ENCODE peak calls at places on chromosomes 6 and 20, in ten cellular contexts. V, E, N, R, H, Y, A, O, J and Z are unnamed samples.

GRCh38 chr6:168155193-168155592 is 76.2 kb upstream of the FRMD1 start:
- DNase-seq in V (no peak), E (no peak), N (no peak), R (no peak), H (no peak), Y (peak), A (no peak), O (no peak), J (no peak), Z (peak)

GRCh38 chr6:98014791-98015201 is 731.8 kb upstream of the MMS22L start:
- DNase-seq in V (no peak), E (no peak), N (no peak), R (no peak), H (no peak), Y (no peak), A (no peak), O (no peak), J (no peak), Z (no peak)

GRCh38 chr6:158361961-158362634 is 49.8 kb downstream of the TULP4 start:
- DNase-seq in V (no peak), E (no peak), N (no peak), R (no peak), H (no peak), Y (no peak), A (no peak), O (no peak), J (no peak), Z (no peak)

GRCh38 chr20:54389872-54390271 is 85.5 kb upstream of the DOK5 start:
- DNase-seq in V (no peak), E (no peak), N (no peak), R (no peak), H (no peak), Y (no peak), A (no peak), O (no peak), J (no peak), Z (no peak)

GRCh38 chr6:71473908-71474307 is 185.3 kb downstream of the OGFRL1 start:
- DNase-seq in V (peak), E (no peak), N (peak), R (no peak), H (no peak), Y (no peak), A (no peak), O (no peak), J (peak), Z (peak)

GRCh38 chr6:21915707-21916399 is 322.3 kb downstream of the SOX4 start:
- DNase-seq in V (no peak), E (no peak), N (no peak), R (no peak), H (no peak), Y (no peak), A (no peak), O (peak), J (no peak), Z (no peak)

GRCh38 chr20:11454966-11455799 is 462.5 kb upstream of the BTBD3 start:
- DNase-seq in V (no peak), E (no peak), N (peak), R (no peak), H (no peak), Y (no peak), A (no peak), O (peak), J (no peak), Z (peak)

GRCh38 chr6:70210462-70210861 is 92.4 kb downstream of the COL9A1 start:
- DNase-seq in V (no peak), E (peak), N (no peak), R (no peak), H (no peak), Y (no peak), A (peak), O (no peak), J (no peak), Z (no peak)

GRCh38 chr6:152164957-152165356 is 357.5 kb downstream of the ESR1 start:
- DNase-seq in V (no peak), E (no peak), N (no peak), R (no peak), H (no peak), Y (no peak), A (no peak), O (no peak), J (no peak), Z (no peak)

GRCh38 chr20:61957961-61958715 is 107.5 kb downstream of the TAF4 start:
- DNase-seq in V (no peak), E (no peak), N (no peak), R (no peak), H (no peak), Y (no peak), A (no peak), O (no peak), J (no peak), Z (no peak)

GRCh38 chr6:158175111-158175510 is 7.0 kb downstream of the GTF2H5 start:
- DNase-seq in V (no peak), E (no peak), N (no peak), R (no peak), H (no peak), Y (no peak), A (no peak), O (no peak), J (no peak), Z (no peak)

GRCh38 chr20:34215711-34216381 is 25.4 kb upstream of the ASIP start:
- DNase-seq in V (peak), E (peak), N (peak), R (peak), H (peak), Y (peak), A (peak), O (peak), J (peak), Z (no peak)

GRCh38 chr6:108250240-108250866 is 10.5 kb downstream of the SNX3 start:
- DNase-seq in V (no peak), E (no peak), N (no peak), R (peak), H (no peak), Y (peak), A (no peak), O (no peak), J (no peak), Z (no peak)

GRCh38 chr6:135291288-135292116 is 110.4 kb downstream of the MYB start:
- DNase-seq in V (no peak), E (no peak), N (no peak), R (peak), H (no peak), Y (no peak), A (peak), O (no peak), J (no peak), Z (peak)

GRCh38 chr20:21519136-21519584 is 5.3 kb upstream of the NKX2-2 start:
- DNase-seq in V (no peak), E (no peak), N (no peak), R (no peak), H (no peak), Y (peak), A (no peak), O (no peak), J (no peak), Z (no peak)

GRCh38 chr20:47357296-47358051 is 975 bp upstream of the ZMYND8 start:
- DNase-seq in V (peak), E (peak), N (peak), R (peak), H (peak), Y (peak), A (peak), O (peak), J (peak), Z (no peak)

GRCh38 chr6:110020888-110021287 is 42.8 kb downstream of the GPR6 start:
- DNase-seq in V (no peak), E (no peak), N (no peak), R (no peak), H (no peak), Y (no peak), A (no peak), O (no peak), J (no peak), Z (no peak)

GRCh38 chr20:3172933-3173581 is at the start of gene LZTS3:
- DNase-seq in V (peak), E (peak), N (peak), R (peak), H (peak), Y (peak), A (peak), O (no peak), J (peak), Z (no peak)

GRCh38 chr6:139030539-139030938 is 2.0 kb downstream of the ABRACL start:
- DNase-seq in V (no peak), E (peak), N (no peak), R (no peak), H (no peak), Y (no peak), A (no peak), O (no peak), J (no peak), Z (no peak)

GRCh38 chr6:56279346-56280080 is 32.1 kb upstream of the COL21A1 start:
- DNase-seq in V (no peak), E (no peak), N (peak), R (no peak), H (no peak), Y (peak), A (peak), O (no peak), J (no peak), Z (peak)

GRCh38 chr6:53796451-53796780 is 1.6 kb downstream of the LRRC1 start:
- DNase-seq in V (no peak), E (no peak), N (no peak), R (no peak), H (no peak), Y (no peak), A (peak), O (no peak), J (no peak), Z (no peak)

GRCh38 chr6:128731249-128732165 is 151.4 kb upstream of the LAMA2 start:
- DNase-seq in V (no peak), E (no peak), N (peak), R (no peak), H (no peak), Y (peak), A (peak), O (peak), J (no peak), Z (peak)

GRCh38 chr6:39983193-39983592 is 48.9 kb upstream of the MOCS1 start:
- DNase-seq in V (no peak), E (no peak), N (no peak), R (no peak), H (no peak), Y (no peak), A (no peak), O (no peak), J (no peak), Z (no peak)

GRCh38 chr6:64459411-64459810 is 823.8 kb downstream of the PHF3 start:
- DNase-seq in V (no peak), E (no peak), N (no peak), R (no peak), H (no peak), Y (peak), A (no peak), O (no peak), J (no peak), Z (peak)

GRCh38 chr6:4008324-4009047 is 70.5 kb downstream of the FAM217A start:
- DNase-seq in V (no peak), E (peak), N (peak), R (no peak), H (no peak), Y (no peak), A (peak), O (no peak), J (no peak), Z (peak)

GRCh38 chr6:137867685-137868509 is 838 bp downstream of the TNFAIP3 start:
- DNase-seq in V (peak), E (no peak), N (no peak), R (no peak), H (peak), Y (peak), A (no peak), O (no peak), J (peak), Z (no peak)

GRCh38 chr20:13312300-13312699 is 91.2 kb downstream of the ISM1 start:
- DNase-seq in V (no peak), E (no peak), N (no peak), R (no peak), H (no peak), Y (no peak), A (no peak), O (no peak), J (no peak), Z (no peak)

DNA sequence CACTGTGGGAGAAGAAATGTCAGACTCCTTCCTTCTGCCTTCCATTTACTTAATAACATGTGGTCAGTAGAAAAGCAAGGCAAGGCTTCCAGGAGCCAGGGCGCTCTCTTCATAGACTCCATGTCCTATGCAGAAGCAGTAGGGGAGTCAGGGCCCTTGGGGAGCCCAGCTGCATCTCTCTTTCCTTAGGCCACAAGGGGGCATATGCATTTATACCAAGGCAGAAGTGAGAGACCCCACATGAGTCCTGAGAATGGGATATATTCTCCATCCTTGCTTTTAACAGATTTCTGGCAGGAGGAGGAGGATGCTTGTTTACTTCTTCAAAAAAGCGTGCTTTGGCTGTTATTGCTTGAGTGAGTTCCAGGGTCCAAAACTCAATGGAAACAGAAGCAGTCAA is 198.5 kb downstream of the HIVEP2 start:
- DNase-seq in V (no peak), E (peak), N (no peak), R (no peak), H (no peak), Y (peak), A (peak), O (no peak), J (peak), Z (no peak)
- TF ChIP-seq CTCF in V (peak), E (peak), N (no peak), R (peak), H (peak), Y (peak), A (peak), O (peak), J (no peak), Z (peak)

GRCh38 chr6:118894425-118895240 is 681 bp downstream of the ASF1A start:
- DNase-seq in V (peak), E (peak), N (peak), R (peak), H (peak), Y (peak), A (peak), O (no peak), J (peak), Z (no peak)
- TF ChIP-seq CTCF in V (no peak), E (no peak), N (no peak), R (no peak), H (no peak), Y (no peak), A (no peak), O (no peak), J (no peak), Z (peak)

GRCh38 chr20:37416202-37417145 is 70.5 kb downstream of the SRC start:
- DNase-seq in V (no peak), E (no peak), N (no peak), R (no peak), H (no peak), Y (peak), A (no peak), O (no peak), J (no peak), Z (no peak)

GRCh38 chr20:37417146-37417856 is 71.4 kb downstream of the SRC start:
- DNase-seq in V (no peak), E (no peak), N (no peak), R (no peak), H (no peak), Y (peak), A (no peak), O (no peak), J (no peak), Z (no peak)

GRCh38 chr20:37419307-37419706 is 73.4 kb downstream of the SRC start:
- DNase-seq in V (no peak), E (no peak), N (no peak), R (no peak), H (no peak), Y (no peak), A (no peak), O (no peak), J (no peak), Z (no peak)

GRCh38 chr20:37418591-37418990 is 72.7 kb downstream of the SRC start:
- DNase-seq in V (no peak), E (no peak), N (no peak), R (no peak), H (no peak), Y (no peak), A (no peak), O (no peak), J (no peak), Z (no peak)

DNA sequence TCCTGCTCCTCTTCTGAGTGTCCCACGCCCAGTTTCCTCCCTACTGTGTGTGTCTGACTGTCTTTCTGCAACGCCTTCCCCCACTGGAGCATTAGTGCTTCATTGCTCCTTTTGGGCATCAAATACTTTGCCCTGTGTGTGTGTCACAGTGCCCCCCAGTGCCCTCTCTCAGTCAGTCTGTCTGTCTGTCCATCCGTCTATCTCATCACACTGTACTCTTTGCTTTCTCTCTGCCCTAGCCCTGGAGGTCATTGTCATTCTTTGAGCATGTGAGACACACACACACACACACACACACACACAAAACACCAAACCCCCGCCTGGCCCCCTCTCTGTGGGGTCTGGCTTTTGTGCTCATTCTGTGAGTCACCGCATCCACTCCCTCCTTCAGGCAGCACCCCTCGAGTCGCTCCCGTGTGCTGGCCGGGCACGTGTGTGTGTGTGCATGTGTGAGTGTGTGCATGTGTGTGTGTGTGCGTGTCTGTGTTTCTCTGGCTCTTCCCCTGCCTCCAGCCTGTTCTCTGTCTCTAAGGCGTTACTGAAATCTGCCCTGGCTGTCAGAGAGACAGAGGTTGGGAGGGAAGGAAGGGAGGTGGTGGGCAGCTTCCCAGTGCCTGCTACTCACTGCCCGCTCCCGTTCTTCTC is 72.0 kb downstream of the SRC start:
- DNase-seq in V (no peak), E (no peak), N (no peak), R (no peak), H (no peak), Y (no peak), A (no peak), O (no peak), J (no peak), Z (no peak)
- TF ChIP-seq CTCF in V (no peak), E (no peak), N (peak), R (no peak), H (no peak), Y (no peak), A (peak), O (no peak), J (no peak), Z (no peak)

GRCh38 chr20:24166127-24166389 is 177.5 kb upstream of the GGTLC1 start:
- DNase-seq in V (no peak), E (no peak), N (no peak), R (no peak), H (no peak), Y (no peak), A (no peak), O (no peak), J (no peak), Z (no peak)

GRCh38 chr20:24165336-24166126 is 177.0 kb upstream of the GGTLC1 start:
- DNase-seq in V (no peak), E (no peak), N (no peak), R (no peak), H (no peak), Y (no peak), A (no peak), O (no peak), J (no peak), Z (no peak)

GRCh38 chr20:24166412-24166811 is 177.8 kb upstream of the GGTLC1 start:
- DNase-seq in V (no peak), E (no peak), N (no peak), R (no peak), H (no peak), Y (no peak), A (no peak), O (no peak), J (no peak), Z (no peak)

GRCh38 chr20:24163501-24163900 is 174.9 kb upstream of the GGTLC1 start:
- DNase-seq in V (no peak), E (no peak), N (no peak), R (no peak), H (no peak), Y (no peak), A (no peak), O (no peak), J (no peak), Z (no peak)

GRCh38 chr20:24164360-24164759 is 175.8 kb upstream of the GGTLC1 start:
- DNase-seq in V (no peak), E (no peak), N (peak), R (peak), H (no peak), Y (peak), A (peak), O (no peak), J (no peak), Z (no peak)
- TF ChIP-seq CTCF in V (peak), E (peak), N (no peak), R (peak), H (no peak), Y (peak), A (peak), O (peak), J (no peak), Z (peak)

GRCh38 chr20:63537525-63538203 is 488 bp upstream of the PTK6 start:
- DNase-seq in V (peak), E (peak), N (peak), R (peak), H (peak), Y (peak), A (peak), O (peak), J (peak), Z (peak)

GRCh38 chr20:63536997-63537524 is at the start of gene PTK6:
- DNase-seq in V (peak), E (no peak), N (peak), R (peak), H (peak), Y (no peak), A (no peak), O (no peak), J (peak), Z (no peak)

GRCh38 chr20:63539092-63539430 is 1.9 kb upstream of the PTK6 start:
- DNase-seq in V (no peak), E (no peak), N (no peak), R (no peak), H (no peak), Y (no peak), A (no peak), O (no peak), J (no peak), Z (no peak)

GRCh38 chr20:63539441-63540370 is 2.5 kb upstream of the PTK6 start:
- DNase-seq in V (no peak), E (no peak), N (no peak), R (no peak), H (no peak), Y (no peak), A (no peak), O (no peak), J (no peak), Z (no peak)

GRCh38 chr20:63538204-63539091 is 1.3 kb upstream of the PTK6 start:
- DNase-seq in V (peak), E (no peak), N (peak), R (no peak), H (peak), Y (no peak), A (peak), O (no peak), J (peak), Z (no peak)
- TF ChIP-seq CTCF in V (peak), E (peak), N (no peak), R (peak), H (no peak), Y (peak), A (no peak), O (no peak), J (no peak), Z (no peak)

GRCh38 chr20:49569403-49570115 is 1.6 kb upstream of the PTGIS start:
- DNase-seq in V (no peak), E (no peak), N (no peak), R (no peak), H (peak), Y (peak), A (no peak), O (no peak), J (no peak), Z (no peak)
- TF ChIP-seq CTCF in V (no peak), E (no peak), N (no peak), R (no peak), H (no peak), Y (peak), A (no peak), O (no peak), J (no peak), Z (no peak)